ENCODE peak calls at places on chromosome 22, in four cellular contexts. C is mammary epithelial cell; I is CD8-positive, alpha-beta memory T cell; V is right lobe of liver. R is an unnamed sample. For H3K4me1, the result is how much of the 10 kb centered on the place peaks cover.

GRCh38 chr22:42683599-42684283 is 34.5 kb upstream of the CYB5R3 start:
- DNase-seq in C (no peak), I (no peak), V (no peak), R (peak)

GRCh38 chr22:23193882-23194281 is 13.6 kb downstream of the BCR start:
- DNase-seq in C (no peak), I (no peak), V (no peak), R (no peak)

GRCh38 chr22:18095101-18095805 is 15.4 kb upstream of the TUBA8 start:
- DNase-seq in C (peak), I (no peak), V (no peak), R (no peak)

GRCh38 chr22:19629720-19630419 is 84.4 kb upstream of the SEPTIN5 start:
- DNase-seq in C (peak), I (peak), V (peak), R (peak)

GRCh38 chr22:38135133-38135706 is 24.7 kb upstream of the BAIAP2L2 start:
- DNase-seq in C (peak), I (no peak), V (peak), R (no peak)

GRCh38 chr22:37281646-37282384 is 493 bp upstream of the CYTH4 start:
- DNase-seq in C (no peak), I (no peak), V (no peak), R (no peak)

GRCh38 chr22:31090217-31091085 is 9.3 kb downstream of the SMTN start:
- DNase-seq in C (no peak), I (no peak), V (no peak), R (peak)

GRCh38 chr22:23240639-23241389 is 60.5 kb downstream of the BCR start:
- DNase-seq in C (peak), I (no peak), V (no peak), R (no peak)

GRCh38 chr22:30889996-30890480 is 78.5 kb downstream of the MORC2 start:
- DNase-seq in C (no peak), I (no peak), V (peak), R (no peak)

GRCh38 chr22:23386822-23387580 is 193.1 kb downstream of the IGLL1 start:
- DNase-seq in C (no peak), I (no peak), V (no peak), R (no peak)

GRCh38 chr22:30429887-30430286 is 4.3 kb downstream of the MTFP1 start:
- DNase-seq in C (no peak), I (no peak), V (no peak), R (no peak)

GRCh38 chr22:49209452-49210195 is 618.0 kb downstream of the BRD1 start:
- DNase-seq in C (no peak), I (no peak), V (peak), R (no peak)

GRCh38 chr22:30044369-30044768 is 35.9 kb upstream of the HORMAD2 start:
- DNase-seq in C (peak), I (no peak), V (no peak), R (no peak)

GRCh38 chr22:50191041-50191740 is 5.5 kb downstream of the TRABD start:
- DNase-seq in C (no peak), I (peak), V (no peak), R (peak)

GRCh38 chr22:37626144-37626543 is 13.3 kb upstream of the SH3BP1 start:
- DNase-seq in C (no peak), I (no peak), V (peak), R (peak)

GRCh38 chr22:30506507-30506968 is 1.0 kb upstream of the SEC14L4 start:
- DNase-seq in C (no peak), I (no peak), V (peak), R (no peak)

GRCh38 chr22:42452456-42452855 is 20.3 kb upstream of the NFAM1 start:
- DNase-seq in C (no peak), I (no peak), V (no peak), R (no peak)

GRCh38 chr22:19480173-19480568 is 451 bp downstream of the CDC45 start:
- DNase-seq in C (no peak), I (no peak), V (no peak), R (no peak)

GRCh38 chr22:19548964-19549363 is 24.8 kb upstream of the CLDN5 start:
- DNase-seq in C (no peak), I (no peak), V (no peak), R (no peak)

GRCh38 chr22:37059876-37060449 is 8.4 kb downstream of the KCTD17 start:
- DNase-seq in C (no peak), I (no peak), V (no peak), R (peak)

GRCh38 chr22:20316217-20316843 is 3.5 kb downstream of the DGCR6L start:
- DNase-seq in C (no peak), I (no peak), V (no peak), R (no peak)

GRCh38 chr22:24994070-24994763 is 41.7 kb downstream of the KIAA1671 start:
- DNase-seq in C (peak), I (no peak), V (peak), R (no peak)
- H3K4me1 ChIP-seq in C (half or more), I (under half), V (under half), R (under half)

DNA sequence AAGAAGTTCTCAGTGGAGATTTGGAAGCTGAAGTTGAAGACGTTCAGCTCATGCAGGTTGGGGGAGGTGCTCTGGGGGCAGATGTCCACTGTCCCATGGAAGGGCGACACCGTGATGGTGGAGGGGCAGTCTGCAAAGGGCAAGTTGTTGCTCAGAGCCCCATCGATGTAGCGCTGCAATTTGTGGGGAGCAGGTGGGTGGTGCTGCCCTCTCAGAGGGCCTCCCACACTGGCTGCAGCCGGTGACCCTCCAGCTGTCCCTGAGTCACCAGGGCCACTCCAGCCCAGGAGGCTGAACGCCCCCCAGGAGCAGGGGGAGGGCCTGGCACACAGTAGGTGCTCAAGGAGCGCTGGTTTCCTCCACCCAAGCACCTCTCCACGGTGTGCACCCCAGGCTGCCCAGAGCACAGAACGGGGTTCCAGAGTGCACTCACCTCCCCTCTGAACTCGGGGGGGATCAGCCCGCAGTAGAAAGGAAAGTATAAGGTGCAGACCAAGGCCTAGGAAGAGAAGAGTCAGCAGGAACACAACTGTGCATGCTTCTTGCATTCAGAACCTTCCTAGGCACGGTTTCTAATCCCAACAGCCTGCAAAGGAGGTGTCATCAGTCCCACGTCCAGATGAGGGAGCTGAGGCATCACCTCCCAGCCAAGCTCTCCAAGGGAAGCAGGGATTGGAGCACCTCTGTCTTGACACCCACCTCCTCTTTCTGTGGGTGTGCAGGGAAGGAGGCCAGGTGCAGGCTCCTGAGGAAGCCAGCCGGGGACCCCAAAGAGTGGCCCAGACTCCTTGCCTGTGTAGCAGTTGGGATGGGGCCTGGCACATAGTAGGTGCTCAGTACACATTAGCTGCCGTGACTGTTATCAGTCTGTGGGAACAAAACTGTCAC is 2.2 kb downstream of the PNPLA5 start:
- DNase-seq in C (peak), I (no peak), V (no peak), R (no peak)
- H3K27ac ChIP-seq in C (no peak), I (no peak), V (no peak), R (no peak)

GRCh38 chr22:46092646-46093410 is 57.5 kb upstream of the PPARA start:
- DNase-seq in C (no peak), I (no peak), V (no peak), R (peak)
- H3K4me1 ChIP-seq in C (half or more), I (under half), V (under half), R (under half)

GRCh38 chr22:33393432-33393831 is 335.3 kb upstream of the SYN3 start:
- DNase-seq in C (no peak), I (no peak), V (peak), R (no peak)
- H3K27ac ChIP-seq in C (no peak), I (no peak), V (peak), R (no peak)

GRCh38 chr22:16819249-16819648 is 6.0 kb downstream of the XKR3 start:
- DNase-seq in C (no peak), I (no peak), V (no peak), R (no peak)
- H3K4me1 ChIP-seq in C (under half), I (under half), V (under half), R (under half)

GRCh38 chr22:27726344-27726725 is 75.2 kb downstream of the MN1 start:
- DNase-seq in C (no peak), I (no peak), V (no peak), R (no peak)
- H3K27ac ChIP-seq in C (no peak), I (peak), V (no peak), R (peak)

GRCh38 chr22:24816841-24817240 is 10.8 kb downstream of the SGSM1 start:
- DNase-seq in C (no peak), I (no peak), V (no peak), R (no peak)

GRCh38 chr22:24810043-24810749 is 4.2 kb downstream of the SGSM1 start:
- DNase-seq in C (no peak), I (no peak), V (no peak), R (no peak)

GRCh38 chr22:24809331-24809730 is 3.3 kb downstream of the SGSM1 start:
- DNase-seq in C (no peak), I (no peak), V (no peak), R (peak)

GRCh38 chr22:24813861-24814770 is 8.1 kb downstream of the SGSM1 start:
- DNase-seq in C (no peak), I (no peak), V (no peak), R (no peak)

GRCh38 chr22:24812950-24813349 is 6.9 kb downstream of the SGSM1 start:
- DNase-seq in C (no peak), I (no peak), V (no peak), R (no peak)
- H3K4me1 ChIP-seq in C (under half), I (under half), V (under half), R (under half)

GRCh38 chr22:26952654-26953379 is 295.4 kb downstream of the MIAT start:
- DNase-seq in C (no peak), I (no peak), V (no peak), R (no peak)

GRCh38 chr22:26949193-26949592 is 291.8 kb downstream of the MIAT start:
- DNase-seq in C (peak), I (no peak), V (no peak), R (peak)

GRCh38 chr22:26956346-26956745 is 299.0 kb downstream of the MIAT start:
- DNase-seq in C (no peak), I (no peak), V (no peak), R (no peak)

GRCh38 chr22:26953380-26953807 is 296.0 kb downstream of the MIAT start:
- DNase-seq in C (no peak), I (no peak), V (no peak), R (no peak)

DNA sequence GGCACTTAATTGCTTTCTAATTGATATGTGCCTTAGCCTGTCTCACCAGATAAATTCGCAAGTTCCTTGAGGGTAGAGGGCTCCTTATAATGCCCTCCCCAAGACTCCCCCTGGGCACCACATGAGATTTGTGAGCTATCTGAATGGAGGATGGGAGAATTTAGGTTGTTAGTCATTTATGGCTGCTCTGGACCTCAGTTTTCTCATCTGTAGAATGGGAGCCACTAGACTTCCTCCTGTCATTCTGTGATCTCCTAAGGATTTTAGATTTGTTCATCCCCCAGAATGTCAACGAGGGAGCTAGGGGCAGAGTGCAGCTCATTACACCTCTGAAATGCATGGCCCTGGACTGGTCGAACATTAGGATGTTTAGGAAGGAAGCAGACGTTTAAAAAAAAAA is 294.6 kb downstream of the MIAT start:
- DNase-seq in C (no peak), I (no peak), V (no peak), R (no peak)
- H3K27ac ChIP-seq in C (no peak), I (no peak), V (no peak), R (no peak)

R was measured in right cardiac atrium.